ENCODE peak calls at places on chromosomes 2 and 18, in nine cellular contexts. H is cardiac muscle cell, S is G401, T is NCI-H1930, R is GM23248, G is AG08395, J is H7, W is psoas muscle, M is RPMI7951. C is an unnamed sample.
A peak's percentile ranks its signal among the peaks of the same experiment; 100 is the strongest.

GRCh38 chr2:25851740-25852503 is 26.4 kb downstream of the ASXL2 start:
- DNase-seq in M (peak; percentile 80), J (peak; percentile 30), H (peak; percentile 63), G (peak; percentile 85), T (no peak), S (peak; percentile 68), W (no peak), R (peak; percentile 92), C (peak; percentile 74)

GRCh38 chr2:209391776-209392401 is 32.0 kb upstream of the MAP2 start:
- DNase-seq in G (peak; percentile 22), H (no peak), J (no peak), W (no peak), M (peak; percentile 72), T (no peak), S (no peak), R (peak; percentile 72), C (peak; percentile 64)

GRCh38 chr2:238946586-238947242 is 98.8 kb downstream of the TWIST2 start:
- DNase-seq in W (no peak), M (no peak), T (no peak), S (no peak), H (no peak), G (no peak), R (no peak), J (no peak), C (no peak)

GRCh38 chr18:79591040-79591308 is 88.6 kb upstream of the CTDP1 start:
- DNase-seq in R (no peak), T (no peak), H (no peak), W (no peak), G (no peak), M (no peak), J (no peak), S (no peak), C (no peak)

GRCh38 chr2:19022334-19022733 is 336.1 kb downstream of the OSR1 start:
- DNase-seq in J (no peak), W (no peak), M (no peak), S (no peak), G (no peak), R (no peak), H (no peak), T (no peak), C (no peak)

GRCh38 chr2:230485801-230486341 is 69.9 kb downstream of the SP100 start:
- DNase-seq in R (no peak), M (no peak), W (no peak), H (no peak), T (no peak), J (no peak), S (no peak), G (no peak), C (no peak)

GRCh38 chr18:32975166-32975441 is 202.3 kb upstream of the KLHL14 start:
- DNase-seq in W (no peak), H (no peak), M (no peak), G (no peak), T (no peak), R (no peak), S (no peak), J (no peak), C (no peak)

GRCh38 chr18:8965398-8965797 is 137.1 kb upstream of the NDUFV2 start:
- DNase-seq in W (no peak), R (no peak), S (no peak), M (no peak), G (no peak), H (peak; percentile 63), T (no peak), J (no peak), C (no peak)

GRCh38 chr2:25797607-25798488 is 80.4 kb downstream of the ASXL2 start:
- DNase-seq in H (no peak), M (no peak), R (no peak), S (no peak), J (no peak), G (no peak), T (no peak), W (no peak), C (no peak)

GRCh38 chr2:27381577-27382181 is 1.1 kb upstream of the ZNF513 start:
- DNase-seq in M (no peak), S (no peak), T (no peak), J (no peak), R (no peak), G (no peak), H (no peak), W (no peak), C (peak; percentile 68)

GRCh38 chr2:102473020-102473419 is at the start of gene SLC9A4:
- DNase-seq in W (no peak), T (peak; percentile 29), H (peak; percentile 51), J (peak; percentile 46), G (peak; percentile 53), R (peak; percentile 44), M (peak; percentile 34), S (peak; percentile 39), C (no peak)

GRCh38 chr2:176130153-176130916 is 830 bp downstream of the HOXD8 start:
- DNase-seq in R (peak; percentile 86), J (peak; percentile 86), W (peak; percentile 77), M (peak; percentile 83), G (peak; percentile 66), T (peak; percentile 21), S (no peak), H (peak; percentile 65), C (peak; percentile 96)

GRCh38 chr2:54671875-54672586 is 51.4 kb upstream of the EML6 start:
- DNase-seq in R (peak; percentile 28), G (no peak), H (no peak), J (no peak), S (no peak), W (no peak), M (no peak), T (no peak), C (no peak)

GRCh38 chr18:30271716-30272115 is 770.8 kb downstream of the DSC3 start:
- DNase-seq in W (no peak), T (no peak), M (no peak), G (no peak), H (no peak), R (no peak), S (peak; percentile 16), J (no peak), C (no peak)

GRCh38 chr2:28949617-28950305 is 31.3 kb upstream of the TOGARAM2 start:
- DNase-seq in M (no peak), G (no peak), S (no peak), R (no peak), H (no peak), T (no peak), J (no peak), W (no peak), C (no peak)

GRCh38 chr2:60262178-60262577 is 291.3 kb downstream of the BCL11A start:
- DNase-seq in S (no peak), T (no peak), J (no peak), W (no peak), G (no peak), H (no peak), R (no peak), M (no peak), C (no peak)

GRCh38 chr2:11680181-11680900 is 10.3 kb upstream of the NTSR2 start:
- DNase-seq in H (peak; percentile 44), T (no peak), G (no peak), W (peak; percentile 78), M (no peak), R (no peak), J (no peak), S (peak; percentile 93), C (peak; percentile 83)

GRCh38 chr2:48902521-48902920 is 147.0 kb upstream of the LHCGR start:
- DNase-seq in M (no peak), H (no peak), R (no peak), W (no peak), J (peak; percentile 13), S (no peak), T (no peak), G (no peak), C (no peak)

GRCh38 chr2:169276045-169276444 is 86.3 kb downstream of the LRP2 start:
- DNase-seq in S (peak; percentile 6), J (no peak), R (peak; percentile 3), W (no peak), G (no peak), T (no peak), M (no peak), H (peak; percentile 8), C (no peak)

GRCh38 chr2:62305421-62306176 is 109.7 kb downstream of the B3GNT2 start:
- DNase-seq in G (no peak), W (no peak), H (peak; percentile 67), T (no peak), J (no peak), S (no peak), M (no peak), R (peak; percentile 16), C (no peak)

GRCh38 chr18:525066-525797 is 24.7 kb upstream of the COLEC12 start:
- DNase-seq in J (no peak), R (peak; percentile 88), S (no peak), H (no peak), M (peak; percentile 84), T (no peak), W (no peak), G (peak; percentile 68), C (peak; percentile 93)

GRCh38 chr2:27663463-27664244 is at the start of the genes SLC4A1AP and SUPT7L:
- DNase-seq in T (peak; percentile 76), W (peak; percentile 87), R (peak; percentile 95), J (peak; percentile 82), H (peak; percentile 89), M (peak; percentile 89), G (peak; percentile 79), S (peak; percentile 88), C (peak; percentile 80)

GRCh38 chr2:36405183-36405582 is 49.6 kb downstream of the CRIM1 start:
- DNase-seq in M (no peak), J (no peak), H (no peak), S (no peak), G (no peak), T (no peak), R (no peak), W (no peak), C (no peak)

GRCh38 chr18:8253943-8254342 is 355.3 kb upstream of the RAB12 start:
- DNase-seq in W (no peak), S (no peak), J (no peak), H (peak; percentile 61), T (no peak), M (no peak), R (no peak), G (no peak), C (no peak)

GRCh38 chr2:169038338-169038757 is 7.2 kb upstream of the ABCB11 start:
- DNase-seq in H (no peak), R (peak; percentile 7), T (no peak), W (no peak), S (no peak), G (no peak), M (no peak), J (no peak), C (peak; percentile 81)

GRCh38 chr18:76955529-76956170 is 133.3 kb downstream of the ZNF236 start:
- DNase-seq in R (no peak), T (no peak), S (peak; percentile 81), G (no peak), J (no peak), W (no peak), H (no peak), M (no peak), C (no peak)

GRCh38 chr2:196660264-196660663 is 20.7 kb downstream of the CCDC150 start:
- DNase-seq in J (no peak), H (no peak), T (no peak), R (peak; percentile 69), M (peak; percentile 60), S (no peak), G (peak; percentile 43), W (no peak), C (peak; percentile 52)

GRCh38 chr2:190809876-190810525 is 70.6 kb upstream of the GLS start:
- DNase-seq in J (no peak), S (no peak), M (peak; percentile 15), T (no peak), W (no peak), H (no peak), G (no peak), R (no peak), C (no peak)

GRCh38 chr2:129253461-129253812 is 726.0 kb upstream of the RAB6C start:
- DNase-seq in W (no peak), H (peak; percentile 17), G (no peak), T (no peak), J (peak; percentile 47), R (peak; percentile 7), M (no peak), S (no peak), C (no peak)

GRCh38 chr18:26429535-26429934 is 118.8 kb downstream of the KCTD1 start:
- DNase-seq in G (peak; percentile 91), S (no peak), R (peak; percentile 93), J (peak; percentile 32), H (peak; percentile 72), W (no peak), M (peak; percentile 74), T (no peak), C (peak; percentile 93)

GRCh38 chr2:65390134-65390533 is 42.3 kb downstream of the SPRED2 start:
- DNase-seq in W (no peak), H (no peak), R (no peak), S (no peak), J (no peak), T (no peak), G (no peak), M (no peak), C (no peak)